ENCODE peak calls at places on chromosomes 7 and 10, in six cellular contexts. T is small intestine; U is CD4-positive, alpha-beta memory T cell; R is H9; D is endothelial cell of umbilical vein; J is dorsolateral prefrontal cortex. C is an unnamed sample.

GRCh38 chr7:6271091-6271658 is 1.2 kb downstream of the CYTH3 start:
- DNase-seq in T (peak), U (peak), R (peak), D (peak), J (peak), C (peak)

GRCh38 chr7:129824291-129825004 is 128.3 kb downstream of the UBE2H start:
- DNase-seq in T (no peak), U (no peak), R (no peak), D (no peak), J (no peak), C (no peak)

GRCh38 chr7:29987821-29988317 is 1.7 kb downstream of the SCRN1 start:
- DNase-seq in T (no peak), U (no peak), R (no peak), D (peak), J (no peak), C (peak)

GRCh38 chr10:21497177-21497807 is 28.2 kb downstream of the SKIDA1 start:
- DNase-seq in T (peak), U (no peak), R (peak), D (peak), J (peak), C (peak)

GRCh38 chr7:124893140-124893810 is 36.4 kb downstream of the POT1 start:
- DNase-seq in T (no peak), U (no peak), R (no peak), D (no peak), J (no peak), C (no peak)

GRCh38 chr7:75599244-75599771 is 107.2 kb downstream of the SPDYE5 start:
- DNase-seq in T (no peak), U (no peak), R (peak), D (peak), J (peak), C (no peak)

GRCh38 chr10:75358835-75359421 is 42.6 kb downstream of the ZNF503 start:
- DNase-seq in T (peak), U (no peak), R (no peak), D (no peak), J (no peak), C (peak)

GRCh38 chr7:42686594-42687156 is 225.2 kb downstream of the C7orf25 start:
- DNase-seq in T (no peak), U (no peak), R (peak), D (no peak), J (no peak), C (no peak)

GRCh38 chr7:148622887-148623585 is 32.5 kb downstream of the C7orf33 start:
- DNase-seq in T (no peak), U (no peak), R (no peak), D (no peak), J (no peak), C (no peak)

GRCh38 chr7:96273716-96274115 is 48.2 kb downstream of the SLC25A13 start:
- DNase-seq in T (no peak), U (no peak), R (no peak), D (peak), J (no peak), C (no peak)

GRCh38 chr7:55409474-55410225 is 44.5 kb downstream of the LANCL2 start:
- DNase-seq in T (peak), U (no peak), R (no peak), D (no peak), J (no peak), C (no peak)

GRCh38 chr7:151608031-151608551 is 88.4 kb upstream of the RHEB start:
- DNase-seq in T (peak), U (no peak), R (no peak), D (no peak), J (no peak), C (peak)

GRCh38 chr10:128485701-128486235 is 359.5 kb upstream of the MKI67 start:
- DNase-seq in T (no peak), U (no peak), R (no peak), D (no peak), J (no peak), C (no peak)

GRCh38 chr7:10973061-10973941 is at the start of gene PHF14:
- DNase-seq in T (peak), U (peak), R (peak), D (peak), J (peak), C (peak)

GRCh38 chr7:64656489-64656888 is 9.4 kb upstream of the ZNF107 start:
- DNase-seq in T (no peak), U (no peak), R (no peak), D (no peak), J (no peak), C (no peak)

GRCh38 chr7:44201813-44202212 is 1.0 kb downstream of the YKT6 start:
- DNase-seq in T (no peak), U (no peak), R (no peak), D (peak), J (no peak), C (peak)

GRCh38 chr10:114634607-114634974 is 23.5 kb downstream of the ABLIM1 start:
- DNase-seq in T (no peak), U (no peak), R (no peak), D (peak), J (peak), C (peak)

GRCh38 chr10:34759161-34759836 is 55.8 kb downstream of the PARD3 start:
- DNase-seq in T (no peak), U (no peak), R (no peak), D (no peak), J (no peak), C (no peak)

GRCh38 chr10:93334901-93335312 is 147.2 kb downstream of the MYOF start:
- DNase-seq in T (no peak), U (no peak), R (no peak), D (no peak), J (no peak), C (peak)

GRCh38 chr10:96370575-96371157 is 11.9 kb upstream of the OPALIN start:
- DNase-seq in T (peak), U (peak), R (peak), D (peak), J (peak), C (peak)

GRCh38 chr10:7192831-7193348 is 217.9 kb downstream of the SFMBT2 start:
- DNase-seq in T (no peak), U (peak), R (no peak), D (no peak), J (no peak), C (no peak)

GRCh38 chr7:135260470-135260869 is 26.8 kb downstream of the STRA8 start:
- DNase-seq in T (no peak), U (no peak), R (no peak), D (no peak), J (no peak), C (no peak)

GRCh38 chr7:91083855-91084644 is 180.2 kb upstream of the FZD1 start:
- DNase-seq in T (no peak), U (no peak), R (no peak), D (peak), J (no peak), C (no peak)

GRCh38 chr7:97576043-97576442 is 155.8 kb upstream of the TAC1 start:
- DNase-seq in T (no peak), U (no peak), R (no peak), D (no peak), J (no peak), C (no peak)

GRCh38 chr7:135512135-135512887 is 2.4 kb upstream of the CNOT4 start:
- DNase-seq in T (peak), U (peak), R (no peak), D (peak), J (no peak), C (peak)

GRCh38 chr7:147245274-147245673 is 1128.7 kb downstream of the CNTNAP2 start:
- DNase-seq in T (peak), U (no peak), R (peak), D (no peak), J (peak), C (peak)

GRCh38 chr7:151068069-151068773 is 8.8 kb downstream of the SLC4A2 start:
- DNase-seq in T (no peak), U (no peak), R (no peak), D (no peak), J (no peak), C (no peak)

GRCh38 chr7:72493850-72494661 is 81.9 kb upstream of the CALN1 start:
- DNase-seq in T (peak), U (peak), R (peak), D (peak), J (peak), C (peak)

GRCh38 chr7:47950714-47951113 is 2.4 kb upstream of the PKD1L1 start:
- DNase-seq in T (no peak), U (no peak), R (peak), D (peak), J (no peak), C (peak)

GRCh38 chr10:93468532-93469213 is 13.5 kb downstream of the MYOF start:
- DNase-seq in T (no peak), U (no peak), R (no peak), D (peak), J (no peak), C (peak)

GRCh38 chr7:121138262-121138933 is 149.9 kb downstream of the CPED1 start:
- DNase-seq in T (no peak), U (no peak), R (no peak), D (no peak), J (no peak), C (peak)

GRCh38 chr7:129391546-129392211 is 42.6 kb upstream of the STRIP2 start:
- DNase-seq in T (no peak), U (no peak), R (no peak), D (no peak), J (no peak), C (no peak)

GRCh38 chr7:37440738-37441404 is 7.8 kb downstream of the ELMO1 start:
- DNase-seq in T (no peak), U (peak), R (no peak), D (peak), J (no peak), C (no peak)

GRCh38 chr10:125014086-125014830 is 72.3 kb downstream of the ZRANB1 start:
- DNase-seq in T (no peak), U (no peak), R (no peak), D (peak), J (no peak), C (no peak)
- H3K27ac ChIP-seq in T (no peak), U (no peak), R (no peak), D (no peak), J (no peak), C (peak)

DNA sequence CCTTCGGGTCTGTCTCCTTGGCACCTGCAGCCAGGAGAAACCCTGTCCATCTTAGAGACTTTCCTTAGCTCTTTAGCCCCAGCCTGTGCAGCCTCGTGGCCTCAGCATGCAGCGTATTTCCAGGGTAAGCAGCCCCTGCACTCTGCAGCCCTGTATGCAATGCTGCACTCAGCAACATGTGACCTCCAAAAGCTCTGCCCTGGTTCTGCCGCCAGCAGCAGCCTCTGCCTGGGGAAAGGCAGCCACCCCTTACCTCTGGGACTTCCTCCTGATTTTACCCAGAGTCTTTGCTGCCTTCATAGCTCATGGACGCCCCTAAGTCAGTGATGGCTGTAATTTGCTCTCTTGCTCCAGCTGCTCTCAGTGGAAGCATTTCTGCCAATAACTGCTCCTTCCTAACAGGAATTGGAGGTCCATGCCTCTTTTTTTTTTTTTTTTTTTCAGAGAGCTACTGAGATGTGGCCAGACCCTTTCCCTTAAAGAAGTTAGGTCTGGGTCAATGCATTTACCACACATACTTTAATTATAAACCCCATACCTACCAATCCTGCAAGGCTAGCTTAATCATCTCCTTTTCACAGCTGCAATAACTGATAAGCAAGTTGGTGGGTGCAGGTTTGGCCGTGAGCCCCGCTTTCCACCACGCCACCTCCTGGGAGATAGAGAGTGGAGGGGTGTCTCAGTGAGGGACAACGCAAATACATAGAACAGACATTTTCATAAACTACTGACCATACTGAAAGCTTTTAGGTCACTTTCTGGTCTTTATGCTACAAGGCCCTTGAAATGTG is 71.7 kb downstream of the RAMP3 start:
- DNase-seq in T (no peak), U (no peak), R (no peak), D (no peak), J (no peak), C (no peak)
- H3K27ac ChIP-seq in T (no peak), U (no peak), R (no peak), D (no peak), J (no peak), C (no peak)

DNA sequence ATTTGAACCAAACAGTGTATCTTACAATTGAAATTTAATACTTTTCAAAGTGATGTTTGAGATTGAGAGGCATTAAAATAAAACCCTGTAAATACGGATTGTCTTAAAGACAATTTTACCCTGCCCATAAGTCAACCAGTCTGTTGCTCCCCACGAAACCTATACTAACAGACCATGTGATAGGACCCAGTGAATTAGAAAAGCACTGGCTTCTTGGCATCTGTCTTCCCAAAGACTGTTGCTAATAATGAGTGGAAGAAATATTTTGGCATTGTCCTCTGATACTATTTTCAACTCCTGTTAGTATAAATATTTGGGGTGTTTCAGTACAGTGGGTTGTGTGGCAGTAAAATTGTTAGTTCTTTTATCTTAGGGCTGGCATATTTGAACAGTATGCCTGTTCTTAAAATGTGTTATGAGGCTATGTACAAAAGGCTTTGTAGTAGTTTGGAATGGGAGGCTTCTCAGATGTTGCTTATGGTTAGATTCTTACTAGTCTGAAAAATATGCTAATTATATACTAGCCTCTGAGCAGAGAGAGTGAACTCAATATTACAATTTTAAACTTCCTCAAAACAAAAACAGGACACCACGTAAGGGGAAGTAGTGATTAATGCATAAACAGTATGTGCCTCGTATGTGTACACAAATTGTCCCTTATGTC is 115.1 kb downstream of the ARID5B start:
- DNase-seq in T (no peak), U (no peak), R (no peak), D (peak), J (no peak), C (no peak)
- H3K27ac ChIP-seq in T (peak), U (no peak), R (no peak), D (no peak), J (no peak), C (no peak)

GRCh38 chr7:100890640-100891521 is 1.4 kb upstream of the UFSP1 start:
- DNase-seq in T (no peak), U (no peak), R (peak), D (no peak), J (no peak), C (no peak)
- H3K27ac ChIP-seq in T (peak), U (no peak), R (no peak), D (no peak), J (peak), C (peak)

DNA sequence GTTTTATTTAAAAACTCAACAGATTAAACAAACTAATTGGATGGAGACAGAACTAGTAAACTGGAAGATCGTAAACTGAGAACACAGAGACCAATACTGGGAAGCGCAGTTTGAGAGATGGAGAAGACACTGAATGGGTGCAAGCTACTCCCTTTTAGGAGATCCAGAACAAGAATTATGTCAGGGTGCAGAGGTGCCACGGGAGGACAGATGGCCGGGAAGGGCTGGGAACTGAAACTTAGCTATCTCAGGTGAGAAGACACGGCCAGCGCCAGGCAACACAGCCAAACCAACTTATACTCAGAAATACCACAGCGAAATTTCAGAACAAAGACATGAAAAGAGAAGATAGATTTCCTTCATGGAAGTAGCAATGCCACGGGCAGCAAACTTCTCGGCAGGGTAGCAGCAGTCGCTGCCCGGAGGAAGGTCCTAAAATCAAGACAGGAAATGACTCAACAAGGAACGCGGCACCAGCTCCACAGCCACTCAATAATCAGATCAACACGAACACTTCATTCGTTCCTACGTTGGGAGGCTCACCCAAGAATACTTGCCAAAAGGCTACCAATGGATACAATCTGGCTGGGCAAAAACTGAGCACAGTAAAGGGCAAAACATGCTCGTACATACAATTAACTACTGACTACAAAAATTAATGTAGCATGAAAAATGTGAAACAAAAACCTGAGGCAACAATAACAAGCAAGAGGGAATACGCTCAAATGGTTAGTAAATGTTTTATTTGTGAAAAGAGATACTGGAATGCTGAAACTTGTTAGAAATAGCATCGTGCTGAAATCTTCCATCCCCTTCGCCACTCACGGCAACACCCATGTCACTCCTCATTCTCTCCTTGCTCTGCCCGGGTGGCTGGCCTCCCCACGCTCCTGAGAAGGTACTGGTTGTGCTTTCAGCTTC is 2.2 kb upstream of the LRRC27 start:
- DNase-seq in T (no peak), U (no peak), R (no peak), D (peak), J (no peak), C (peak)
- H3K27ac ChIP-seq in T (peak), U (peak), R (no peak), D (peak), J (no peak), C (peak)

DNA sequence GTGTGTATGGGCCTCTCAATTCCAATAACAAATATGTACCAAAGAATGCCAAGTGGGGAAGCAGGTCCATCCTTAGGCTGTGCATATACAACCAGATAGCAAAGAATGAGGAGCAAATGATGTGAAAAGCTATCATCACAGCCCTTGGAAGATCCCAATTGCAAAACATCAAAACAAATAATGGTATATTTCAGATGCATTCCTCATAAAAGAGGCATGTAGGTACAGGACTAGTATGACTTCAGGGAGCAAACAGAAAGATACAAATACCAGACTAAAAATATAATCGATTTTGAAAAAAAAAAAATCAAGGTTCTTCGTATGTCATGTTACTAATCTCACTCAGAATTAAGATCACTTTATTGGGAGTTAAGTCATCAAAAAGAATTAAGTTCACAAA is 18.5 kb upstream of the SPOCK2 start:
- DNase-seq in T (no peak), U (no peak), R (no peak), D (no peak), J (no peak), C (no peak)
- H3K27ac ChIP-seq in T (no peak), U (peak), R (no peak), D (no peak), J (peak), C (no peak)

GRCh38 chr7:32161708-32162107 is 91.5 kb upstream of the PDE1C start:
- DNase-seq in T (no peak), U (no peak), R (no peak), D (no peak), J (peak), C (no peak)
- H3K27ac ChIP-seq in T (no peak), U (no peak), R (no peak), D (no peak), J (no peak), C (no peak)